ENCODE peak calls at places on chromosomes 12 and 14, in six cellular contexts. B, P, X, D, M and F are unnamed samples.

GRCh38 chr12:1054103-1054838 is 63.2 kb downstream of the ERC1 start:
- DNase-seq in B (no peak), P (no peak), X (no peak), D (no peak), M (no peak), F (peak; percentile 24)

GRCh38 chr12:44654641-44655625 is 221.2 kb downstream of the NELL2 start:
- DNase-seq in B (no peak), P (no peak), X (no peak), D (no peak), M (no peak), F (no peak)

GRCh38 chr12:80173465-80173864 is 74.1 kb downstream of the OTOGL start:
- DNase-seq in B (no peak), P (no peak), X (no peak), D (no peak), M (no peak), F (no peak)

GRCh38 chr14:89114109-89114508 is 289.7 kb downstream of the TTC8 start:
- DNase-seq in B (no peak), P (no peak), X (no peak), D (no peak), M (no peak), F (no peak)

GRCh38 chr12:69739287-69740191 is 879 bp downstream of the RAB3IP start:
- DNase-seq in B (peak; percentile 83), P (peak; percentile 29), X (peak; percentile 32), D (peak; percentile 26), M (peak; percentile 61), F (peak; percentile 53)

GRCh38 chr14:90553921-90554336 is 157.1 kb downstream of the CALM1 start:
- DNase-seq in B (no peak), P (no peak), X (no peak), D (no peak), M (no peak), F (no peak)

GRCh38 chr14:36505193-36505815 is 14.7 kb downstream of the NKX2-1 start:
- DNase-seq in B (no peak), P (no peak), X (no peak), D (no peak), M (peak; percentile 51), F (no peak)

GRCh38 chr14:89616425-89617141 is 199.6 kb upstream of the FOXN3 start:
- DNase-seq in B (no peak), P (peak; percentile 44), X (no peak), D (no peak), M (no peak), F (peak; percentile 71)

GRCh38 chr14:68384335-68384734 is 408.5 kb downstream of the ZFP36L1 start:
- DNase-seq in B (no peak), P (no peak), X (no peak), D (peak; percentile 32), M (peak; percentile 52), F (no peak)

GRCh38 chr14:81441626-81442134 is 41.6 kb upstream of the STON2 start:
- DNase-seq in B (no peak), P (no peak), X (no peak), D (no peak), M (no peak), F (no peak)